ENCODE peak calls at places on chromosomes 6 and 20, in ten cellular contexts. R, Y, B, O, D, N, W, H, F and Q are unnamed samples.

GRCh38 chr6:137717074-137718073 is 149.7 kb upstream of the TNFAIP3 start:
- DNase-seq in R (peak; percentile 89), Y (no peak), B (no peak), O (no peak), D (peak; percentile 75), N (no peak), W (no peak), H (peak; percentile 35), F (no peak), Q (no peak)

GRCh38 chr20:60219984-60220540 is 261.8 kb downstream of the CDH26 start:
- DNase-seq in R (no peak), Y (peak; percentile 40), B (no peak), O (no peak), D (no peak), N (no peak), W (no peak), H (no peak), F (no peak), Q (no peak)

GRCh38 chr20:41279546-41280225 is 37.8 kb downstream of the ZHX3 start:
- DNase-seq in R (no peak), Y (no peak), B (no peak), O (no peak), D (no peak), N (peak; percentile 68), W (no peak), H (peak; percentile 15), F (no peak), Q (no peak)

GRCh38 chr6:48074368-48074767 is 36.6 kb downstream of the PTCHD4 start:
- DNase-seq in R (no peak), Y (no peak), B (no peak), O (no peak), D (no peak), N (no peak), W (no peak), H (no peak), F (no peak), Q (no peak)

GRCh38 chr20:47758517-47759450 is 26.5 kb downstream of the SULF2 start:
- DNase-seq in R (no peak), Y (no peak), B (no peak), O (no peak), D (no peak), N (no peak), W (no peak), H (peak; percentile 93), F (no peak), Q (no peak)

GRCh38 chr6:167493961-167494697 is 169.2 kb downstream of the TTLL2 start:
- DNase-seq in R (no peak), Y (no peak), B (peak; percentile 28), O (no peak), D (no peak), N (no peak), W (no peak), H (no peak), F (no peak), Q (no peak)

GRCh38 chr6:42230320-42231034 is 12.8 kb upstream of the MRPS10 start:
- DNase-seq in R (no peak), Y (no peak), B (no peak), O (no peak), D (no peak), N (no peak), W (no peak), H (no peak), F (no peak), Q (no peak)

GRCh38 chr20:47274449-47275108 is 81.9 kb downstream of the ZMYND8 start:
- DNase-seq in R (peak; percentile 60), Y (peak; percentile 53), B (no peak), O (peak; percentile 82), D (no peak), N (peak; percentile 11), W (no peak), H (no peak), F (peak; percentile 58), Q (no peak)

GRCh38 chr6:90375681-90376439 is 79.2 kb upstream of the BACH2 start:
- DNase-seq in R (no peak), Y (no peak), B (no peak), O (no peak), D (no peak), N (no peak), W (no peak), H (no peak), F (no peak), Q (no peak)

GRCh38 chr20:9220874-9221547 is 152.1 kb downstream of the PLCB4 start:
- DNase-seq in R (no peak), Y (no peak), B (no peak), O (no peak), D (no peak), N (no peak), W (no peak), H (no peak), F (no peak), Q (no peak)

GRCh38 chr6:75109025-75109424 is 96.8 kb downstream of the COL12A1 start:
- DNase-seq in R (no peak), Y (no peak), B (no peak), O (no peak), D (no peak), N (no peak), W (no peak), H (no peak), F (no peak), Q (no peak)